ENCODE peak calls at places on chromosomes 5 and 9, in eight cellular contexts. D is hepatocyte, T is HL-60, W is AG09309, C is heart left ventricle, E is GM13977, H is fibroblast of pulmonary artery, O is fibroblast of the aortic adventitia. G is an unnamed sample.

GRCh38 chr5:126443374-126443851 is 20.2 kb downstream of the GRAMD2B start:
- DNase-seq in E (peak; percentile 34), H (no peak), O (no peak), W (no peak), C (no peak), D (no peak), T (no peak), G (peak; percentile 51)

GRCh38 chr9:86434039-86434726 is 80.0 kb upstream of the TUT7 start:
- DNase-seq in H (peak; percentile 85), C (peak; percentile 9), T (no peak), D (peak; percentile 81), O (peak; percentile 89), E (peak; percentile 49), W (peak; percentile 66), G (peak; percentile 40)

GRCh38 chr9:113626735-113627495 is 163.4 kb downstream of the RGS3 start:
- DNase-seq in W (no peak), O (peak; percentile 39), C (peak; percentile 69), D (no peak), T (no peak), E (no peak), H (no peak), G (no peak)

GRCh38 chr5:68285075-68285827 is 69.7 kb downstream of the PIK3R1 start:
- DNase-seq in C (no peak), D (peak; percentile 45), E (peak; percentile 47), H (no peak), W (no peak), O (no peak), T (no peak), G (peak; percentile 39)

GRCh38 chr9:91247278-91247677 is 114.4 kb downstream of the AUH start:
- DNase-seq in D (no peak), O (no peak), C (no peak), E (no peak), T (no peak), W (no peak), H (no peak), G (no peak)

GRCh38 chr9:131723632-131724031 is 16.2 kb downstream of the RAPGEF1 start:
- DNase-seq in O (no peak), W (no peak), E (no peak), T (no peak), C (no peak), H (no peak), D (no peak), G (no peak)

GRCh38 chr9:71004196-71004595 is 117.2 kb downstream of the TRPM3 start:
- DNase-seq in C (no peak), D (no peak), W (no peak), H (no peak), E (no peak), T (no peak), O (no peak), G (no peak)

GRCh38 chr9:133008824-133009223 is 22.0 kb upstream of the GTF3C5 start:
- DNase-seq in W (no peak), C (no peak), H (no peak), E (no peak), D (peak; percentile 2), T (no peak), O (no peak), G (no peak)

GRCh38 chr9:121783523-121784507 is 132.4 kb downstream of the DAB2IP start:
- DNase-seq in C (peak; percentile 6), D (peak; percentile 10), T (no peak), O (no peak), E (no peak), H (no peak), W (no peak), G (no peak)

GRCh38 chr9:124284237-124284831 is 26.6 kb downstream of the NEK6 start:
- DNase-seq in W (no peak), O (peak; percentile 49), C (peak; percentile 42), E (no peak), D (peak; percentile 39), T (no peak), H (no peak), G (no peak)

GRCh38 chr9:13786131-13786530 is 506.6 kb upstream of the MPDZ start:
- DNase-seq in W (no peak), C (peak; percentile 47), D (no peak), E (no peak), T (no peak), O (peak; percentile 52), H (peak; percentile 45), G (no peak)

GRCh38 chr5:154164182-154164581 is 26.4 kb upstream of the GALNT10 start:
- DNase-seq in C (no peak), E (no peak), D (no peak), H (no peak), T (no peak), O (no peak), W (no peak), G (no peak)

GRCh38 chr5:178793156-178793555 is 62.7 kb upstream of the ZNF354A start:
- DNase-seq in O (no peak), C (no peak), E (no peak), T (no peak), H (no peak), W (no peak), D (peak; percentile 39), G (no peak)

GRCh38 chr9:2465921-2466460 is 155.6 kb upstream of the VLDLR start:
- DNase-seq in D (peak; percentile 76), W (no peak), H (no peak), O (no peak), T (no peak), E (peak; percentile 46), C (no peak), G (peak; percentile 62)

GRCh38 chr9:37037744-37038640 is 3.9 kb upstream of the PAX5 start:
- DNase-seq in H (no peak), T (no peak), C (no peak), W (no peak), D (peak; percentile 23), O (no peak), E (peak; percentile 58), G (peak; percentile 65)

GRCh38 chr5:178131446-178131996 is 707 bp downstream of the RMND5B start:
- DNase-seq in W (no peak), O (no peak), E (peak; percentile 50), H (no peak), D (no peak), T (no peak), C (no peak), G (no peak)

GRCh38 chr5:136202800-136203199 is 9.8 kb upstream of the SMIM32 start:
- DNase-seq in W (no peak), C (no peak), T (no peak), H (peak; percentile 6), D (no peak), E (no peak), O (no peak), G (no peak)

GRCh38 chr9:36803951-36804350 is 230.1 kb downstream of the PAX5 start:
- DNase-seq in O (no peak), E (no peak), T (no peak), W (no peak), D (no peak), C (no peak), H (no peak), G (no peak)

GRCh38 chr5:116354699-116355098 is 219.9 kb downstream of the SEMA6A start:
- DNase-seq in H (no peak), T (no peak), W (no peak), C (no peak), O (no peak), D (no peak), E (no peak), G (no peak)

GRCh38 chr5:161696992-161697391 is 11.5 kb downstream of the GABRA6 start:
- DNase-seq in C (no peak), T (no peak), D (no peak), H (no peak), O (no peak), W (no peak), E (no peak), G (no peak)
- TF ChIP-seq CTCF in C (no peak), T (no peak), D (no peak), H (no peak), O (no peak), W (no peak), E (no peak), G (no peak)

DNA sequence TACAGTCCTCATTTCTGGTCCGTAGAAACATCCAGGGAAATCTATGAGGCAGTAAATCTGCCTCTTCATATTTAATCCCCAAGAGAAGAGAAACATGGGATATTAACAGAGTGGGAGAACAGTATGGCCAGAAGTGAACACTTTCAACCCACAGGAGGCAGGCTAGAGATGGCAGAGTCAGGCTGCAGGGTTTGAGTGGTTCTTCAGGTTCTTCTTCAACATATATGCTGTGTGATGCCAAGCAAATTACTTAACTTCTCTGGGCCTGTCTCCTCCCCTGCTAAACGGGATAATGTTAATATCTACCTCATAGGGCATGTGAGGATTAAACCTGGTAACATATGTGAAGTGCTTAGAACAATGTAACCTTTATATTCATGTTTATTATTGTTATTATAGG is 321.8 kb downstream of the PSAT1 start:
- DNase-seq in H (no peak), D (no peak), O (no peak), T (no peak), W (no peak), C (no peak), E (no peak), G (no peak)
- TF ChIP-seq CTCF in H (no peak), D (no peak), O (no peak), T (no peak), W (no peak), C (no peak), E (no peak), G (no peak)

DNA sequence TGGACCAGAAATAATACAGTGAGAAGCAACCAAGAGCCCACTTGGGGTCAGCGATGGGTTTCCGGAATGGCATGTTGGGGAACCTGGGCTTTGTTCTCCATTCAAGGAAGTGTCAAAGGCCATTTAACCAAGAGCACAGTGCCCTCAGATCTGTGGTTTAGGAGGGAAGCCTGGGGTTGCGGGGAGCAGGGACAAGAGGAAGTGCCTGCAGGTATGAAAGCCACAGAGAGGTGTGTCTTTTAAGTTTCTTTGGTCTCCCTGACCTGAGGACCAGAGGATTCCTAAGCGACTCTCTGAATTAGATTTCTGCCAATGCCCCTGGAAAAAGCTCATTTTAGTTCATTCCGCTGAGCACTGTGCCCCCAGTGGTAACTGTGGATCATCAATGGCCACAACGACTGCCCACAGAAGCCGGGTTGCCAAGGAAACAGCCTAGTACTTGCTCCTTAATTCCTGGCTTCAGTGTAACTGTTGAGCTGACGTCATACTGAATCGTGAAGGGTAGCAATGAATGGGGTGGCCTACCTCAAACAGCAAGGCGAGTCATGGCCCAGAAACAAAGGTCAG is 107.3 kb upstream of the SPIN1 start:
- DNase-seq in H (peak; percentile 11), E (no peak), W (no peak), C (no peak), D (no peak), O (peak; percentile 19), T (no peak), G (no peak)
- TF ChIP-seq CTCF in H (no peak), E (no peak), W (no peak), C (no peak), D (no peak), O (no peak), T (no peak), G (no peak)

DNA sequence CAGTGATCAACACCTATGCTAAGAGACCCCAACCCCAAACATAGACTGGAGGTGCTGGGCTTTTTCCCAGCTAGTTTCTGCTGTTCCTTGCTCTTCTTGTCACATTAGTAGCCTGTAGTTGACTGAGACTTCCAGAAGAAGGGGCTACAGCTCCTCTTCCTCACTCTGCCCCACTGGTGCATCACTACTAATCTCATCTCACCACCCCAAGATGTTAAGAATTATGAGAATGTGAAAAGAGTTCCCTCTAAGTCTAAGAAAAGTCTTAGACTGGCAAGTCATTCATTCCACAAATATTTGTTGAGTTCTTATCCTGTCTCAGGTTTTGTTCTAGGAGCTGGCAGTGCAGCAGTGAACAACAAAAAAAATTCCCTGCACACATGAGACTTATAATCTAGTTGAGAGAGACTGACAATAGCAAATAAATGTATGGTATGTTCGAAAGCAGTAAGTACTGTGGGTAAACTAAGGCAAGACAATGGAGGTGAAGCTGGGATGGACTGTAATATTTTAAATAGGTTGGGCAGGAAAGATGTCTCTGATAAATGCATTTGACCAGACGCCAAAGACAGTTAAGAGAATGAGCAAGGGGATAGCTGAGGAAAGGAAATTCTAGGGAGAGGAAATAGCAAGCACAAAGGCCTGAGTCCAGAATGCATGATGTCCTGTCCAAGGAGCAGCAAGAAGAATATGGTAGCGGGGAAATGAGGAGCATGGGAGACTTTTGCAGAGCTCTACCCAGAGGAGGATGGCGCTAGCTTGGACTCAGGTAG is 92.3 kb downstream of the PTCD2 start:
- DNase-seq in W (peak; percentile 60), E (no peak), H (peak; percentile 74), D (no peak), T (no peak), C (no peak), O (peak; percentile 74), G (no peak)
- TF ChIP-seq CTCF in W (peak; percentile 68), E (peak; percentile 16), H (peak; percentile 39), D (no peak), T (no peak), C (no peak), O (peak; percentile 38), G (no peak)